ENCODE peak calls at places on chromosomes 3 and 15, in six cellular contexts. S, I, P, F, N and O are unnamed samples.

GRCh38 chr3:68363801-68364200 is 568.5 kb downstream of the TAFA4 start:
- DNase-seq in I (no peak), F (no peak), P (no peak), N (no peak), S (no peak), O (no peak)

GRCh38 chr3:58386966-58387365 is 46.7 kb downstream of the PDHB start:
- DNase-seq in I (peak; percentile 72), S (peak; percentile 30), F (no peak), N (peak; percentile 29), P (no peak), O (peak; percentile 32)

GRCh38 chr3:16134173-16134928 is 40.1 kb upstream of the GALNT15 start:
- DNase-seq in P (no peak), F (no peak), S (no peak), I (no peak), N (no peak), O (no peak)

GRCh38 chr15:74461847-74462511 is 1.0 kb upstream of the UBL7 start:
- DNase-seq in P (peak; percentile 12), N (no peak), F (peak; percentile 52), S (no peak), I (peak; percentile 7), O (no peak)

GRCh38 chr3:64295594-64295993 is 70.3 kb upstream of the PRICKLE2 start:
- DNase-seq in P (peak; percentile 85), I (no peak), F (no peak), S (peak; percentile 9), N (peak; percentile 46), O (no peak)

GRCh38 chr3:4939276-4939675 is 40.0 kb upstream of the BHLHE40 start:
- DNase-seq in S (no peak), N (no peak), F (no peak), P (no peak), I (no peak), O (no peak)

GRCh38 chr3:52834871-52835501 is at the start of gene MUSTN1:
- DNase-seq in F (peak; percentile 82), I (peak; percentile 91), S (no peak), N (no peak), P (no peak), O (peak; percentile 57)

GRCh38 chr15:80866936-80867335 is 87.8 kb downstream of the CEMIP start:
- DNase-seq in N (no peak), P (no peak), F (no peak), I (no peak), S (no peak), O (no peak)

GRCh38 chr3:7876741-7877297 is 624.8 kb upstream of the LMCD1 start:
- DNase-seq in N (no peak), S (no peak), I (no peak), F (no peak), P (peak; percentile 73), O (no peak)

GRCh38 chr15:74785716-74786032 is 3.8 kb downstream of the CSK start:
- DNase-seq in P (no peak), F (no peak), N (no peak), I (no peak), S (no peak), O (no peak)

GRCh38 chr3:95037097-95037496 is 974.2 kb downstream of the NSUN3 start:
- DNase-seq in I (no peak), N (no peak), S (no peak), F (no peak), P (no peak), O (no peak)

GRCh38 chr3:119639494-119640350 is 20.7 kb downstream of the POPDC2 start:
- DNase-seq in F (no peak), P (peak; percentile 43), S (no peak), I (no peak), N (no peak), O (no peak)

GRCh38 chr3:42688487-42689420 is 3.4 kb downstream of the KLHL40 start:
- DNase-seq in S (no peak), F (no peak), P (no peak), N (no peak), I (peak; percentile 53), O (no peak)

GRCh38 chr3:144763878-144764454 is 792.3 kb downstream of the DIPK2A start:
- DNase-seq in N (no peak), P (no peak), S (no peak), F (no peak), I (no peak), O (no peak)

GRCh38 chr3:69712933-69713332 is 26.3 kb upstream of the MITF start:
- DNase-seq in S (no peak), F (no peak), N (no peak), I (no peak), P (peak; percentile 5), O (no peak)

GRCh38 chr3:48238506-48239085 is 2.3 kb upstream of the ZNF589 start:
- DNase-seq in P (no peak), F (no peak), N (no peak), S (no peak), I (peak; percentile 54), O (peak; percentile 2)

GRCh38 chr3:11542551-11542950 is 101.2 kb downstream of the VGLL4 start:
- DNase-seq in N (no peak), F (no peak), I (no peak), S (no peak), P (no peak), O (peak; percentile 21)

GRCh38 chr3:195815169-195815771 is 3.5 kb upstream of the MUC4 start:
- DNase-seq in I (no peak), F (peak; percentile 9), N (no peak), P (peak; percentile 10), S (no peak), O (no peak)

GRCh38 chr3:184059424-184059823 is 6.6 kb downstream of the HTR3C start:
- DNase-seq in I (no peak), S (no peak), P (no peak), N (no peak), F (no peak), O (no peak)

GRCh38 chr3:149010504-149010951 is 19.2 kb downstream of the GYG1 start:
- DNase-seq in N (no peak), P (no peak), S (no peak), F (no peak), I (no peak), O (no peak)

GRCh38 chr15:75921732-75922703 is 18.3 kb downstream of the FBXO22 start:
- DNase-seq in N (no peak), F (peak; percentile 67), P (peak; percentile 90), I (no peak), S (peak; percentile 65), O (peak; percentile 34)

GRCh38 chr15:60760646-60761504 is 281.9 kb upstream of the ICE2 start:
- DNase-seq in S (no peak), I (no peak), N (no peak), F (no peak), P (peak; percentile 70), O (no peak)

DNA sequence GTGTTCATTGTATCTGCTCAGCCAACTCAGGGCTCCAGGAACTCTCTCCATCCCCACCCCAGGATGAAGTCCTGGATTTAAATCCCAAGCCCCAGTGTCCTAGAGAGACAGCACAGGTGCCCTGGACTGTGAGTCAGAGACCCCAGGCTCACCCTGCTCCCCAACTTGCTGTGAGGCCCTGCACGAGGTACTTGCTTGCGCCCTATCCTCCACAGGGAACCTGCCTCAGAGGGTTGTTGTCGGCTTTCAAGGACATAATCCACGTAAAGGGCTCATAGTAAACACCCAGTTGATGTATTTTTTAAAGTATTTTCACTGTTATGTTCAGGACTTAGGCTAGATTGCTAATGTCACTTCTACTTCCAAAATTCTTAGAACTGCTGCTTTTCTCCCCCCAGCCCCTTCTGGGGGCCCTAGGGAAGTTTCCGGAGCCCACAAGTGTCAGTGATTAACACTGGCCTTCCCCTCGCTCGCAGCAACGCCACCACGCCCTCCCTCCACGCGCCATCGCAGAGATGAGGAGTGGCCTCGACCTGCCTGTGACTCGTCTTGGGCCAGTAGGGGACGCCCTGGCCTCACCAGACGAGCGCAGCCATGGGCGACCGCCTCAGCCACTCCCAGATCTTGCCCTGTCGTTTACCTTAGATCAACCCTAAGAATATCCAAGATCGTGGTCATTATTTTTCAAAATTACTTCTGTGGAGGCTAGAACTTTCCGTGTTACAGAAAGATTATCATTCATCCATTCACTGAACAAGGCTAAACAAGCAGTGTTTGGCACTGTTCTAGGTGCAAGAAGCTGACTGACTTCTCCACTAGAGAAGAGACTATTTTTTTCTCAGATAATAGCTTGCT is 6.0 kb upstream of the SRP14 start:
- DNase-seq in I (peak; percentile 91), F (peak; percentile 89), P (peak; percentile 85), S (peak; percentile 94), N (no peak), O (peak; percentile 88)
- H3K4me3 ChIP-seq in I (no peak overlapping the region), F (peak overlapping the region; percentile 28), P (no peak overlapping the region), S (no peak overlapping the region), N (no peak overlapping the region), O (peak overlapping the region; percentile 39)

GRCh38 chr3:19216669-19217337 is 68.5 kb downstream of the KCNH8 start:
- DNase-seq in S (peak; percentile 10), I (peak; percentile 65), N (no peak), P (no peak), F (no peak), O (peak; percentile 28)

GRCh38 chr3:19215427-19215826 is 67.1 kb downstream of the KCNH8 start:
- DNase-seq in F (no peak), I (no peak), S (no peak), P (no peak), N (no peak), O (no peak)

DNA sequence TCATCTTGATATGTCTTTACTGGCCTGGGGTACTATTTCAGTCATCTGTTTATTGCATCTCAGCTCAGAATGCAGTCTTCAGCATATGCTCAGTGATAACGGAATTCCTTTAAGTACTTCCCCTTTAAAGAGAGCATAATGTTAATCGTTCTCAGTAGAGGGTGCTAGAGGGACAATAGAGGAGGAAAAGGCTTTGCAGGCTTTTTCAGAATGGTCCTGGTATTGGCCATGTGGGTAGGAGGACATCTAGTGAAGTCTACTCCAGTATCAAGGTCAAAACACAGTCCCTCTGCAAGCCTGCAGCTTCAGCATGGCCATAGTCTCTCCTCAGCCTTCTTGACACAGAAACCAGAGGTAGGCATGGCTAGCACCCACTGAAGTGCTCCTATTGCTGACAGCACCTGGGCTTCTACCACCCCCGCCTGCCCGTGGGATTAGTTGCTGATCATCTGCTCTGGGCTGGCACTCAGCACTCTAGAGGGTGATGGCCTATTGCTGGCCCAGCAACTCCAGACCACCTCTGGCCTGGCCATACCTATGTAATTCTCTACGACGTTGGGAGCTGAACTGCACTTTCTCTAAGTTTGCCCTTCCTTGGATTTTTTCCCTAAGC is 65.4 kb downstream of the KCNH8 start:
- DNase-seq in S (no peak), F (peak; percentile 35), I (no peak), N (no peak), P (no peak), O (no peak)
- TF ChIP-seq CTCF in S (no peak), F (peak; percentile 40), I (no peak), N (no peak), P (no peak), O (no peak)

GRCh38 chr3:120795017-120795648 is 52.6 kb downstream of the GTF2E1 start:
- DNase-seq in P (peak; percentile 78), F (peak; percentile 83), S (peak; percentile 80), N (no peak), I (peak; percentile 74), O (peak; percentile 64)
- H3K4me3 ChIP-seq in P (no peak overlapping the region), F (no peak overlapping the region), S (no peak overlapping the region), N (no peak overlapping the region), I (no peak overlapping the region), O (no peak overlapping the region)

DNA sequence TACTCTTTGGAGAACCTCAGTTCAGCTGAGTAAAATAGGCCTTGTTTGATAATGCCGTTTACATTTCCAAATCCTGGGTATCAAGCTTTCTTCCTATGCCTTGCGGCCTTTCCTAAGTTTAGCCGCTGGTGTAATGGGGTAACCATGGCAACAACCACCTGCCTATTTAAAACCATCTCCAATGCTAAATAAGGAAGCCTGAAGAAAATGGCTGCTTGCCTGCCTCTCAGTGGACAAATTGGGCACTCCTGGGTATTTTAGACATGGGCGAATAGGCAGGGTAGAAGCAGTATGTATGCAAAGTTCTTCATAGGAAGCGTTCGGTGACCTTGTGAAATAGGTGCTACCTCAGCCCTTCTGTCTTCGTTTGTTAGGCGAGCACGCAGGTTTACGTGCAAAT is 122.7 kb downstream of the DGKG start:
- DNase-seq in F (peak; percentile 76), N (no peak), I (no peak), P (peak; percentile 7), S (no peak), O (no peak)
- TF ChIP-seq CTCF in F (peak; percentile 39), N (no peak), I (no peak), P (no peak), S (no peak), O (peak; percentile 6)